ENCODE peak calls at places on chromosome 18, in ten cellular contexts. One of them, this sample, is unnamed.

GRCh38 chr18:8367217-8367988 is 241.8 kb upstream of the RAB12 start:
- DNase-seq in stimulated activated CD4-positive, alpha-beta T cell treated with anti-CD3 and anti-CD28 coated beads, Interleukin-1b, Interleukin-23, amount 100 ng/mL, for 24 hours: peak; percentile 1
- DNase-seq in effector memory CD8-positive, alpha-beta T cell: no peak
- DNase-seq in RPMI7951: no peak
- DNase-seq in activated CD4-positive, alpha-beta T cell treated with anti-CD3 and anti-CD28 coated beads for 4 hours: no peak
- DNase-seq in germinal center: peak; percentile 28
- DNase-seq in body of pancreas: peak; percentile 76
- DNase-seq in posterior cingulate gyrus: peak; percentile 65
- DNase-seq in bronchial epithelial cell: peak; percentile 8
- DNase-seq in foreskin melanocyte: no peak
- DNase-seq in this sample: no peak

GRCh38 chr18:42446195-42446594 is 491.2 kb downstream of the PIK3C3 start:
- DNase-seq in foreskin melanocyte: peak; percentile 31
- DNase-seq in body of pancreas: no peak
- DNase-seq in activated CD4-positive, alpha-beta T cell treated with anti-CD3 and anti-CD28 coated beads for 4 hours: no peak
- DNase-seq in effector memory CD8-positive, alpha-beta T cell: no peak
- DNase-seq in germinal center: no peak
- DNase-seq in stimulated activated CD4-positive, alpha-beta T cell treated with anti-CD3 and anti-CD28 coated beads, Interleukin-1b, Interleukin-23, amount 100 ng/mL, for 24 hours: no peak
- DNase-seq in RPMI7951: peak; percentile 45
- DNase-seq in bronchial epithelial cell: no peak
- DNase-seq in posterior cingulate gyrus: no peak
- DNase-seq in this sample: no peak

GRCh38 chr18:37451239-37451825 is 114.3 kb downstream of the CELF4 start:
- DNase-seq in germinal center: no peak
- DNase-seq in posterior cingulate gyrus: no peak
- DNase-seq in foreskin melanocyte: no peak
- DNase-seq in bronchial epithelial cell: no peak
- DNase-seq in stimulated activated CD4-positive, alpha-beta T cell treated with anti-CD3 and anti-CD28 coated beads, Interleukin-1b, Interleukin-23, amount 100 ng/mL, for 24 hours: no peak
- DNase-seq in effector memory CD8-positive, alpha-beta T cell: no peak
- DNase-seq in body of pancreas: no peak
- DNase-seq in RPMI7951: no peak
- DNase-seq in activated CD4-positive, alpha-beta T cell treated with anti-CD3 and anti-CD28 coated beads for 4 hours: no peak
- DNase-seq in this sample: no peak

GRCh38 chr18:23282437-23282781 is 147.1 kb downstream of the CABLES1 start:
- DNase-seq in effector memory CD8-positive, alpha-beta T cell: no peak
- DNase-seq in body of pancreas: no peak
- DNase-seq in bronchial epithelial cell: no peak
- DNase-seq in foreskin melanocyte: peak; percentile 48
- DNase-seq in germinal center: no peak
- DNase-seq in stimulated activated CD4-positive, alpha-beta T cell treated with anti-CD3 and anti-CD28 coated beads, Interleukin-1b, Interleukin-23, amount 100 ng/mL, for 24 hours: no peak
- DNase-seq in posterior cingulate gyrus: no peak
- DNase-seq in activated CD4-positive, alpha-beta T cell treated with anti-CD3 and anti-CD28 coated beads for 4 hours: no peak
- DNase-seq in RPMI7951: no peak
- DNase-seq in this sample: no peak

GRCh38 chr18:34773961-34774754 is 64.1 kb downstream of the DTNA start:
- DNase-seq in germinal center: no peak
- DNase-seq in bronchial epithelial cell: peak; percentile 63
- DNase-seq in activated CD4-positive, alpha-beta T cell treated with anti-CD3 and anti-CD28 coated beads for 4 hours: no peak
- DNase-seq in body of pancreas: peak; percentile 52
- DNase-seq in effector memory CD8-positive, alpha-beta T cell: no peak
- DNase-seq in posterior cingulate gyrus: peak; percentile 59
- DNase-seq in stimulated activated CD4-positive, alpha-beta T cell treated with anti-CD3 and anti-CD28 coated beads, Interleukin-1b, Interleukin-23, amount 100 ng/mL, for 24 hours: no peak
- DNase-seq in RPMI7951: peak; percentile 15
- DNase-seq in foreskin melanocyte: no peak
- DNase-seq in this sample: no peak

GRCh38 chr18:55109818-55110414 is 150.7 kb upstream of the CCDC68 start:
- DNase-seq in bronchial epithelial cell: no peak
- DNase-seq in effector memory CD8-positive, alpha-beta T cell: no peak
- DNase-seq in body of pancreas: no peak
- DNase-seq in stimulated activated CD4-positive, alpha-beta T cell treated with anti-CD3 and anti-CD28 coated beads, Interleukin-1b, Interleukin-23, amount 100 ng/mL, for 24 hours: no peak
- DNase-seq in RPMI7951: no peak
- DNase-seq in germinal center: no peak
- DNase-seq in posterior cingulate gyrus: no peak
- DNase-seq in foreskin melanocyte: no peak
- DNase-seq in activated CD4-positive, alpha-beta T cell treated with anti-CD3 and anti-CD28 coated beads for 4 hours: no peak
- DNase-seq in this sample: no peak

GRCh38 chr18:67363694-67364093 is 152.8 kb downstream of the DSEL start:
- DNase-seq in body of pancreas: no peak
- DNase-seq in RPMI7951: no peak
- DNase-seq in activated CD4-positive, alpha-beta T cell treated with anti-CD3 and anti-CD28 coated beads for 4 hours: no peak
- DNase-seq in effector memory CD8-positive, alpha-beta T cell: no peak
- DNase-seq in germinal center: no peak
- DNase-seq in bronchial epithelial cell: no peak
- DNase-seq in posterior cingulate gyrus: no peak
- DNase-seq in foreskin melanocyte: no peak
- DNase-seq in stimulated activated CD4-positive, alpha-beta T cell treated with anti-CD3 and anti-CD28 coated beads, Interleukin-1b, Interleukin-23, amount 100 ng/mL, for 24 hours: no peak
- DNase-seq in this sample: no peak

GRCh38 chr18:80171190-80171872 is 62.3 kb downstream of the ADNP2 start:
- DNase-seq in stimulated activated CD4-positive, alpha-beta T cell treated with anti-CD3 and anti-CD28 coated beads, Interleukin-1b, Interleukin-23, amount 100 ng/mL, for 24 hours: no peak
- DNase-seq in posterior cingulate gyrus: peak; percentile 71
- DNase-seq in germinal center: peak; percentile 66
- DNase-seq in bronchial epithelial cell: no peak
- DNase-seq in RPMI7951: peak; percentile 11
- DNase-seq in body of pancreas: peak; percentile 62
- DNase-seq in activated CD4-positive, alpha-beta T cell treated with anti-CD3 and anti-CD28 coated beads for 4 hours: peak; percentile 24
- DNase-seq in foreskin melanocyte: no peak
- DNase-seq in effector memory CD8-positive, alpha-beta T cell: peak; percentile 58
- DNase-seq in this sample: peak; percentile 61

GRCh38 chr18:38695559-38696270 is 1130.1 kb upstream of the CELF4 start:
- DNase-seq in body of pancreas: no peak
- DNase-seq in posterior cingulate gyrus: no peak
- DNase-seq in bronchial epithelial cell: peak; percentile 95
- DNase-seq in stimulated activated CD4-positive, alpha-beta T cell treated with anti-CD3 and anti-CD28 coated beads, Interleukin-1b, Interleukin-23, amount 100 ng/mL, for 24 hours: no peak
- DNase-seq in foreskin melanocyte: no peak
- DNase-seq in germinal center: no peak
- DNase-seq in RPMI7951: no peak
- DNase-seq in activated CD4-positive, alpha-beta T cell treated with anti-CD3 and anti-CD28 coated beads for 4 hours: no peak
- DNase-seq in effector memory CD8-positive, alpha-beta T cell: no peak
- DNase-seq in this sample: no peak

GRCh38 chr18:50281295-50281971 is at the start of gene MBD1:
- DNase-seq in stimulated activated CD4-positive, alpha-beta T cell treated with anti-CD3 and anti-CD28 coated beads, Interleukin-1b, Interleukin-23, amount 100 ng/mL, for 24 hours: peak; percentile 92
- DNase-seq in activated CD4-positive, alpha-beta T cell treated with anti-CD3 and anti-CD28 coated beads for 4 hours: peak; percentile 98
- DNase-seq in germinal center: peak; percentile 97
- DNase-seq in posterior cingulate gyrus: peak; percentile 96
- DNase-seq in body of pancreas: peak; percentile 97
- DNase-seq in bronchial epithelial cell: peak; percentile 95
- DNase-seq in effector memory CD8-positive, alpha-beta T cell: peak; percentile 94
- DNase-seq in foreskin melanocyte: peak; percentile 95
- DNase-seq in RPMI7951: peak; percentile 93
- DNase-seq in this sample: peak; percentile 95

GRCh38 chr18:65235966-65236634 is 514.7 kb upstream of the CDH7 start:
- DNase-seq in RPMI7951: no peak
- DNase-seq in effector memory CD8-positive, alpha-beta T cell: no peak
- DNase-seq in stimulated activated CD4-positive, alpha-beta T cell treated with anti-CD3 and anti-CD28 coated beads, Interleukin-1b, Interleukin-23, amount 100 ng/mL, for 24 hours: no peak
- DNase-seq in foreskin melanocyte: peak; percentile 62
- DNase-seq in activated CD4-positive, alpha-beta T cell treated with anti-CD3 and anti-CD28 coated beads for 4 hours: no peak
- DNase-seq in bronchial epithelial cell: peak; percentile 80
- DNase-seq in germinal center: no peak
- DNase-seq in body of pancreas: peak; percentile 12
- DNase-seq in posterior cingulate gyrus: peak; percentile 10
- DNase-seq in this sample: no peak

GRCh38 chr18:57819671-57820460 is 16.8 kb upstream of the ATP8B1 start:
- DNase-seq in bronchial epithelial cell: peak; percentile 91
- DNase-seq in activated CD4-positive, alpha-beta T cell treated with anti-CD3 and anti-CD28 coated beads for 4 hours: no peak
- DNase-seq in posterior cingulate gyrus: no peak
- DNase-seq in stimulated activated CD4-positive, alpha-beta T cell treated with anti-CD3 and anti-CD28 coated beads, Interleukin-1b, Interleukin-23, amount 100 ng/mL, for 24 hours: no peak
- DNase-seq in effector memory CD8-positive, alpha-beta T cell: no peak
- DNase-seq in RPMI7951: peak; percentile 78
- DNase-seq in germinal center: no peak
- DNase-seq in body of pancreas: peak; percentile 94
- DNase-seq in foreskin melanocyte: no peak
- DNase-seq in this sample: no peak

GRCh38 chr18:58310517-58310916 is 266.5 kb downstream of the NEDD4L start:
- DNase-seq in bronchial epithelial cell: peak; percentile 97
- DNase-seq in activated CD4-positive, alpha-beta T cell treated with anti-CD3 and anti-CD28 coated beads for 4 hours: peak; percentile 51
- DNase-seq in foreskin melanocyte: no peak
- DNase-seq in body of pancreas: peak; percentile 89
- DNase-seq in RPMI7951: no peak
- DNase-seq in stimulated activated CD4-positive, alpha-beta T cell treated with anti-CD3 and anti-CD28 coated beads, Interleukin-1b, Interleukin-23, amount 100 ng/mL, for 24 hours: no peak
- DNase-seq in germinal center: no peak
- DNase-seq in effector memory CD8-positive, alpha-beta T cell: peak; percentile 9
- DNase-seq in posterior cingulate gyrus: no peak
- DNase-seq in this sample: peak; percentile 50

GRCh38 chr18:25662247-25662646 is 310.3 kb upstream of the ZNF521 start:
- DNase-seq in posterior cingulate gyrus: no peak
- DNase-seq in stimulated activated CD4-positive, alpha-beta T cell treated with anti-CD3 and anti-CD28 coated beads, Interleukin-1b, Interleukin-23, amount 100 ng/mL, for 24 hours: no peak
- DNase-seq in body of pancreas: no peak
- DNase-seq in bronchial epithelial cell: no peak
- DNase-seq in foreskin melanocyte: no peak
- DNase-seq in germinal center: no peak
- DNase-seq in RPMI7951: no peak
- DNase-seq in activated CD4-positive, alpha-beta T cell treated with anti-CD3 and anti-CD28 coated beads for 4 hours: no peak
- DNase-seq in effector memory CD8-positive, alpha-beta T cell: no peak
- DNase-seq in this sample: no peak

GRCh38 chr18:7038330-7038846 is 79.2 kb downstream of the LAMA1 start:
- DNase-seq in RPMI7951: peak; percentile 90
- DNase-seq in posterior cingulate gyrus: peak; percentile 32
- DNase-seq in body of pancreas: peak; percentile 67
- DNase-seq in effector memory CD8-positive, alpha-beta T cell: no peak
- DNase-seq in activated CD4-positive, alpha-beta T cell treated with anti-CD3 and anti-CD28 coated beads for 4 hours: no peak
- DNase-seq in stimulated activated CD4-positive, alpha-beta T cell treated with anti-CD3 and anti-CD28 coated beads, Interleukin-1b, Interleukin-23, amount 100 ng/mL, for 24 hours: no peak
- DNase-seq in germinal center: no peak
- DNase-seq in bronchial epithelial cell: peak; percentile 76
- DNase-seq in foreskin melanocyte: peak; percentile 99
- DNase-seq in this sample: no peak

GRCh38 chr18:3103576-3103975 is 90.6 kb upstream of the LPIN2 start:
- DNase-seq in effector memory CD8-positive, alpha-beta T cell: no peak
- DNase-seq in bronchial epithelial cell: no peak
- DNase-seq in posterior cingulate gyrus: no peak
- DNase-seq in germinal center: no peak
- DNase-seq in foreskin melanocyte: no peak
- DNase-seq in stimulated activated CD4-positive, alpha-beta T cell treated with anti-CD3 and anti-CD28 coated beads, Interleukin-1b, Interleukin-23, amount 100 ng/mL, for 24 hours: no peak
- DNase-seq in RPMI7951: no peak
- DNase-seq in activated CD4-positive, alpha-beta T cell treated with anti-CD3 and anti-CD28 coated beads for 4 hours: no peak
- DNase-seq in body of pancreas: no peak
- DNase-seq in this sample: no peak

GRCh38 chr18:73023975-73024374 is 156.2 kb upstream of the NETO1 start:
- DNase-seq in germinal center: no peak
- DNase-seq in bronchial epithelial cell: no peak
- DNase-seq in posterior cingulate gyrus: no peak
- DNase-seq in RPMI7951: no peak
- DNase-seq in body of pancreas: no peak
- DNase-seq in activated CD4-positive, alpha-beta T cell treated with anti-CD3 and anti-CD28 coated beads for 4 hours: no peak
- DNase-seq in stimulated activated CD4-positive, alpha-beta T cell treated with anti-CD3 and anti-CD28 coated beads, Interleukin-1b, Interleukin-23, amount 100 ng/mL, for 24 hours: no peak
- DNase-seq in foreskin melanocyte: no peak
- DNase-seq in effector memory CD8-positive, alpha-beta T cell: no peak
- DNase-seq in this sample: no peak

This sample was measured in activated CD8-positive, alpha-beta memory T cell treated with anti-CD3 and anti-CD28 coated beads, Interleukin-2, amount 50 U/mL, for 4 hours.